ENCODE peak calls at places on chromosomes 3 and 15, in six cellular contexts. One of them, this sample, is unnamed.

GRCh38 chr3:171842864-171843511 is at the start of gene TMEM212:
- ATAC-seq in stimulated activated naive CD8-positive, alpha-beta T cell treated with anti-CD3 and anti-CD28 coated beads, Interleukin-15, amount 100 ng/mL, for 72 hours: no peak
- ATAC-seq in lower lobe of right lung: peak; percentile 56
- ATAC-seq in HepG2: peak; percentile 40
- ATAC-seq in CD8-positive, alpha-beta T cell: no peak
- ATAC-seq in central memory CD8-positive, alpha-beta T cell: no peak
- ATAC-seq in this sample: no peak

GRCh38 chr3:42116466-42116865 is 25.3 kb downstream of the TRAK1 start:
- ATAC-seq in stimulated activated naive CD8-positive, alpha-beta T cell treated with anti-CD3 and anti-CD28 coated beads, Interleukin-15, amount 100 ng/mL, for 72 hours: no peak
- ATAC-seq in lower lobe of right lung: no peak
- ATAC-seq in HepG2: no peak
- ATAC-seq in CD8-positive, alpha-beta T cell: no peak
- ATAC-seq in central memory CD8-positive, alpha-beta T cell: no peak
- ATAC-seq in this sample: no peak

GRCh38 chr15:49155834-49156627 is 632 bp upstream of the COPS2 start:
- ATAC-seq in stimulated activated naive CD8-positive, alpha-beta T cell treated with anti-CD3 and anti-CD28 coated beads, Interleukin-15, amount 100 ng/mL, for 72 hours: peak; percentile 32
- ATAC-seq in lower lobe of right lung: peak; percentile 28
- ATAC-seq in HepG2: peak; percentile 53
- ATAC-seq in CD8-positive, alpha-beta T cell: no peak
- ATAC-seq in central memory CD8-positive, alpha-beta T cell: peak; percentile 22
- ATAC-seq in this sample: no peak

GRCh38 chr3:79872483-79872882 is 104.7 kb upstream of the ROBO1 start:
- ATAC-seq in stimulated activated naive CD8-positive, alpha-beta T cell treated with anti-CD3 and anti-CD28 coated beads, Interleukin-15, amount 100 ng/mL, for 72 hours: no peak
- ATAC-seq in lower lobe of right lung: peak; percentile 52
- ATAC-seq in HepG2: no peak
- ATAC-seq in CD8-positive, alpha-beta T cell: no peak
- ATAC-seq in central memory CD8-positive, alpha-beta T cell: no peak
- ATAC-seq in this sample: no peak

GRCh38 chr3:25107918-25108617 is 320.0 kb upstream of the RARB start:
- ATAC-seq in stimulated activated naive CD8-positive, alpha-beta T cell treated with anti-CD3 and anti-CD28 coated beads, Interleukin-15, amount 100 ng/mL, for 72 hours: no peak
- ATAC-seq in lower lobe of right lung: no peak
- ATAC-seq in HepG2: no peak
- ATAC-seq in CD8-positive, alpha-beta T cell: no peak
- ATAC-seq in central memory CD8-positive, alpha-beta T cell: no peak
- ATAC-seq in this sample: no peak

GRCh38 chr3:141217389-141217788 is 14.2 kb upstream of the PXYLP1 start:
- ATAC-seq in stimulated activated naive CD8-positive, alpha-beta T cell treated with anti-CD3 and anti-CD28 coated beads, Interleukin-15, amount 100 ng/mL, for 72 hours: no peak
- ATAC-seq in lower lobe of right lung: no peak
- ATAC-seq in HepG2: peak; percentile 54
- ATAC-seq in CD8-positive, alpha-beta T cell: no peak
- ATAC-seq in central memory CD8-positive, alpha-beta T cell: no peak
- ATAC-seq in this sample: no peak

GRCh38 chr15:52329980-52330379 is 34.4 kb upstream of the MYO5C start:
- ATAC-seq in stimulated activated naive CD8-positive, alpha-beta T cell treated with anti-CD3 and anti-CD28 coated beads, Interleukin-15, amount 100 ng/mL, for 72 hours: no peak
- ATAC-seq in lower lobe of right lung: peak; percentile 42
- ATAC-seq in HepG2: no peak
- ATAC-seq in CD8-positive, alpha-beta T cell: no peak
- ATAC-seq in central memory CD8-positive, alpha-beta T cell: no peak
- ATAC-seq in this sample: no peak

GRCh38 chr3:27138562-27138961 is 230.6 kb downstream of the NEK10 start:
- ATAC-seq in stimulated activated naive CD8-positive, alpha-beta T cell treated with anti-CD3 and anti-CD28 coated beads, Interleukin-15, amount 100 ng/mL, for 72 hours: no peak
- ATAC-seq in lower lobe of right lung: no peak
- ATAC-seq in HepG2: no peak
- ATAC-seq in CD8-positive, alpha-beta T cell: no peak
- ATAC-seq in central memory CD8-positive, alpha-beta T cell: no peak
- ATAC-seq in this sample: no peak

GRCh38 chr3:166125179-166125578 is 288.0 kb upstream of the BCHE start:
- ATAC-seq in stimulated activated naive CD8-positive, alpha-beta T cell treated with anti-CD3 and anti-CD28 coated beads, Interleukin-15, amount 100 ng/mL, for 72 hours: no peak
- ATAC-seq in lower lobe of right lung: no peak
- ATAC-seq in HepG2: peak; percentile 56
- ATAC-seq in CD8-positive, alpha-beta T cell: no peak
- ATAC-seq in central memory CD8-positive, alpha-beta T cell: no peak
- ATAC-seq in this sample: no peak

GRCh38 chr3:632571-633170 is 436.1 kb downstream of the CHL1 start:
- ATAC-seq in stimulated activated naive CD8-positive, alpha-beta T cell treated with anti-CD3 and anti-CD28 coated beads, Interleukin-15, amount 100 ng/mL, for 72 hours: no peak
- ATAC-seq in lower lobe of right lung: no peak
- ATAC-seq in HepG2: peak; percentile 61
- ATAC-seq in CD8-positive, alpha-beta T cell: no peak
- ATAC-seq in central memory CD8-positive, alpha-beta T cell: no peak
- ATAC-seq in this sample: no peak

GRCh38 chr15:98612490-98613110 is 35.7 kb upstream of the IGF1R start:
- ATAC-seq in stimulated activated naive CD8-positive, alpha-beta T cell treated with anti-CD3 and anti-CD28 coated beads, Interleukin-15, amount 100 ng/mL, for 72 hours: no peak
- ATAC-seq in lower lobe of right lung: no peak
- ATAC-seq in HepG2: no peak
- ATAC-seq in CD8-positive, alpha-beta T cell: no peak
- ATAC-seq in central memory CD8-positive, alpha-beta T cell: no peak
- ATAC-seq in this sample: no peak

GRCh38 chr15:72060687-72061250 is 57.2 kb downstream of the MYO9A start:
- ATAC-seq in stimulated activated naive CD8-positive, alpha-beta T cell treated with anti-CD3 and anti-CD28 coated beads, Interleukin-15, amount 100 ng/mL, for 72 hours: no peak
- ATAC-seq in lower lobe of right lung: peak; percentile 48
- ATAC-seq in HepG2: no peak
- ATAC-seq in CD8-positive, alpha-beta T cell: no peak
- ATAC-seq in central memory CD8-positive, alpha-beta T cell: no peak
- ATAC-seq in this sample: no peak

GRCh38 chr15:85031086-85031943 is 49.7 kb downstream of the PDE8A start:
- ATAC-seq in stimulated activated naive CD8-positive, alpha-beta T cell treated with anti-CD3 and anti-CD28 coated beads, Interleukin-15, amount 100 ng/mL, for 72 hours: no peak
- ATAC-seq in lower lobe of right lung: peak; percentile 15
- ATAC-seq in HepG2: peak; percentile 20
- ATAC-seq in CD8-positive, alpha-beta T cell: no peak
- ATAC-seq in central memory CD8-positive, alpha-beta T cell: no peak
- ATAC-seq in this sample: no peak

GRCh38 chr3:14372587-14372986 is 29.8 kb upstream of the SLC6A6 start:
- ATAC-seq in stimulated activated naive CD8-positive, alpha-beta T cell treated with anti-CD3 and anti-CD28 coated beads, Interleukin-15, amount 100 ng/mL, for 72 hours: no peak
- ATAC-seq in lower lobe of right lung: no peak
- ATAC-seq in HepG2: no peak
- ATAC-seq in CD8-positive, alpha-beta T cell: no peak
- ATAC-seq in central memory CD8-positive, alpha-beta T cell: no peak
- ATAC-seq in this sample: no peak

GRCh38 chr3:25478964-25479726 is 51.1 kb downstream of the RARB start:
- ATAC-seq in stimulated activated naive CD8-positive, alpha-beta T cell treated with anti-CD3 and anti-CD28 coated beads, Interleukin-15, amount 100 ng/mL, for 72 hours: no peak
- ATAC-seq in lower lobe of right lung: no peak
- ATAC-seq in HepG2: no peak
- ATAC-seq in CD8-positive, alpha-beta T cell: no peak
- ATAC-seq in central memory CD8-positive, alpha-beta T cell: no peak
- ATAC-seq in this sample: no peak

GRCh38 chr3:148240351-148240750 is 457.4 kb upstream of the AGTR1 start:
- ATAC-seq in stimulated activated naive CD8-positive, alpha-beta T cell treated with anti-CD3 and anti-CD28 coated beads, Interleukin-15, amount 100 ng/mL, for 72 hours: no peak
- ATAC-seq in lower lobe of right lung: no peak
- ATAC-seq in HepG2: no peak
- ATAC-seq in CD8-positive, alpha-beta T cell: no peak
- ATAC-seq in central memory CD8-positive, alpha-beta T cell: no peak
- ATAC-seq in this sample: no peak

GRCh38 chr15:101447561-101448071 is 41.9 kb downstream of the PCSK6 start:
- ATAC-seq in stimulated activated naive CD8-positive, alpha-beta T cell treated with anti-CD3 and anti-CD28 coated beads, Interleukin-15, amount 100 ng/mL, for 72 hours: no peak
- ATAC-seq in lower lobe of right lung: no peak
- ATAC-seq in HepG2: no peak
- ATAC-seq in CD8-positive, alpha-beta T cell: no peak
- ATAC-seq in central memory CD8-positive, alpha-beta T cell: no peak
- ATAC-seq in this sample: no peak

GRCh38 chr3:128844502-128844901 is 34.9 kb upstream of the ACAD9 start:
- ATAC-seq in stimulated activated naive CD8-positive, alpha-beta T cell treated with anti-CD3 and anti-CD28 coated beads, Interleukin-15, amount 100 ng/mL, for 72 hours: no peak
- ATAC-seq in lower lobe of right lung: no peak
- ATAC-seq in HepG2: no peak
- ATAC-seq in CD8-positive, alpha-beta T cell: no peak
- ATAC-seq in central memory CD8-positive, alpha-beta T cell: no peak
- ATAC-seq in this sample: no peak

GRCh38 chr3:189824629-189825312 is 193.6 kb downstream of the TP63 start:
- ATAC-seq in stimulated activated naive CD8-positive, alpha-beta T cell treated with anti-CD3 and anti-CD28 coated beads, Interleukin-15, amount 100 ng/mL, for 72 hours: no peak
- ATAC-seq in lower lobe of right lung: no peak
- ATAC-seq in HepG2: no peak
- ATAC-seq in CD8-positive, alpha-beta T cell: no peak
- ATAC-seq in central memory CD8-positive, alpha-beta T cell: no peak
- ATAC-seq in this sample: peak; percentile 90

GRCh38 chr3:189936210-189936609 is 184.5 kb downstream of the P3H2 start:
- ATAC-seq in stimulated activated naive CD8-positive, alpha-beta T cell treated with anti-CD3 and anti-CD28 coated beads, Interleukin-15, amount 100 ng/mL, for 72 hours: no peak
- ATAC-seq in lower lobe of right lung: no peak
- ATAC-seq in HepG2: no peak
- ATAC-seq in CD8-positive, alpha-beta T cell: no peak
- ATAC-seq in central memory CD8-positive, alpha-beta T cell: no peak
- ATAC-seq in this sample: peak; percentile 64

GRCh38 chr15:66862111-66862815 is 160.2 kb downstream of the SMAD6 start:
- ATAC-seq in stimulated activated naive CD8-positive, alpha-beta T cell treated with anti-CD3 and anti-CD28 coated beads, Interleukin-15, amount 100 ng/mL, for 72 hours: no peak
- ATAC-seq in lower lobe of right lung: no peak
- ATAC-seq in HepG2: peak; percentile 47
- ATAC-seq in CD8-positive, alpha-beta T cell: no peak
- ATAC-seq in central memory CD8-positive, alpha-beta T cell: no peak
- ATAC-seq in this sample: no peak

GRCh38 chr3:17840651-17841050 is 98.2 kb upstream of the TBC1D5 start:
- ATAC-seq in stimulated activated naive CD8-positive, alpha-beta T cell treated with anti-CD3 and anti-CD28 coated beads, Interleukin-15, amount 100 ng/mL, for 72 hours: no peak
- ATAC-seq in lower lobe of right lung: no peak
- ATAC-seq in HepG2: peak; percentile 14
- ATAC-seq in CD8-positive, alpha-beta T cell: no peak
- ATAC-seq in central memory CD8-positive, alpha-beta T cell: no peak
- ATAC-seq in this sample: no peak

GRCh38 chr3:3081659-3082546 is 28.3 kb downstream of the IL5RA start:
- ATAC-seq in stimulated activated naive CD8-positive, alpha-beta T cell treated with anti-CD3 and anti-CD28 coated beads, Interleukin-15, amount 100 ng/mL, for 72 hours: no peak
- ATAC-seq in lower lobe of right lung: no peak
- ATAC-seq in HepG2: no peak
- ATAC-seq in CD8-positive, alpha-beta T cell: no peak
- ATAC-seq in central memory CD8-positive, alpha-beta T cell: no peak
- ATAC-seq in this sample: no peak

GRCh38 chr15:70257573-70258220 is 160.0 kb upstream of the TLE3 start:
- ATAC-seq in stimulated activated naive CD8-positive, alpha-beta T cell treated with anti-CD3 and anti-CD28 coated beads, Interleukin-15, amount 100 ng/mL, for 72 hours: no peak
- ATAC-seq in lower lobe of right lung: peak; percentile 51
- ATAC-seq in HepG2: no peak
- ATAC-seq in CD8-positive, alpha-beta T cell: no peak
- ATAC-seq in central memory CD8-positive, alpha-beta T cell: no peak
- ATAC-seq in this sample: no peak

GRCh38 chr15:43270676-43271306 is 4.1 kb upstream of the TGM5 start:
- ATAC-seq in stimulated activated naive CD8-positive, alpha-beta T cell treated with anti-CD3 and anti-CD28 coated beads, Interleukin-15, amount 100 ng/mL, for 72 hours: peak; percentile 62
- ATAC-seq in lower lobe of right lung: no peak
- ATAC-seq in HepG2: no peak
- ATAC-seq in CD8-positive, alpha-beta T cell: peak; percentile 40
- ATAC-seq in central memory CD8-positive, alpha-beta T cell: peak; percentile 43
- ATAC-seq in this sample: peak; percentile 24

GRCh38 chr3:190044142-190044541 is 76.6 kb downstream of the P3H2 start:
- ATAC-seq in stimulated activated naive CD8-positive, alpha-beta T cell treated with anti-CD3 and anti-CD28 coated beads, Interleukin-15, amount 100 ng/mL, for 72 hours: no peak
- ATAC-seq in lower lobe of right lung: peak; percentile 62
- ATAC-seq in HepG2: no peak
- ATAC-seq in CD8-positive, alpha-beta T cell: no peak
- ATAC-seq in central memory CD8-positive, alpha-beta T cell: no peak
- ATAC-seq in this sample: peak; percentile 41

GRCh38 chr15:31461911-31462480 is 135.4 kb downstream of the KLF13 start:
- ATAC-seq in stimulated activated naive CD8-positive, alpha-beta T cell treated with anti-CD3 and anti-CD28 coated beads, Interleukin-15, amount 100 ng/mL, for 72 hours: no peak
- ATAC-seq in lower lobe of right lung: no peak
- ATAC-seq in HepG2: no peak
- ATAC-seq in CD8-positive, alpha-beta T cell: no peak
- ATAC-seq in central memory CD8-positive, alpha-beta T cell: no peak
- ATAC-seq in this sample: no peak

GRCh38 chr3:179703816-179704215 is 51.0 kb downstream of the USP13 start:
- ATAC-seq in stimulated activated naive CD8-positive, alpha-beta T cell treated with anti-CD3 and anti-CD28 coated beads, Interleukin-15, amount 100 ng/mL, for 72 hours: no peak
- ATAC-seq in lower lobe of right lung: no peak
- ATAC-seq in HepG2: no peak
- ATAC-seq in CD8-positive, alpha-beta T cell: no peak
- ATAC-seq in central memory CD8-positive, alpha-beta T cell: no peak
- ATAC-seq in this sample: no peak

GRCh38 chr3:52147804-52148203 is 6.4 kb downstream of the POC1A start:
- ATAC-seq in stimulated activated naive CD8-positive, alpha-beta T cell treated with anti-CD3 and anti-CD28 coated beads, Interleukin-15, amount 100 ng/mL, for 72 hours: no peak
- ATAC-seq in lower lobe of right lung: no peak
- ATAC-seq in HepG2: no peak
- ATAC-seq in CD8-positive, alpha-beta T cell: no peak
- ATAC-seq in central memory CD8-positive, alpha-beta T cell: no peak
- ATAC-seq in this sample: no peak

GRCh38 chr3:100136921-100137320 is 22.6 kb upstream of the FILIP1L start:
- ATAC-seq in stimulated activated naive CD8-positive, alpha-beta T cell treated with anti-CD3 and anti-CD28 coated beads, Interleukin-15, amount 100 ng/mL, for 72 hours: no peak
- ATAC-seq in lower lobe of right lung: no peak
- ATAC-seq in HepG2: no peak
- ATAC-seq in CD8-positive, alpha-beta T cell: no peak
- ATAC-seq in central memory CD8-positive, alpha-beta T cell: no peak
- ATAC-seq in this sample: no peak

GRCh38 chr3:156825795-156826143 is 384 bp upstream of the LEKR1 start:
- ATAC-seq in stimulated activated naive CD8-positive, alpha-beta T cell treated with anti-CD3 and anti-CD28 coated beads, Interleukin-15, amount 100 ng/mL, for 72 hours: peak; percentile 75
- ATAC-seq in lower lobe of right lung: no peak
- ATAC-seq in HepG2: peak; percentile 77
- ATAC-seq in CD8-positive, alpha-beta T cell: peak; percentile 47
- ATAC-seq in central memory CD8-positive, alpha-beta T cell: peak; percentile 54
- ATAC-seq in this sample: peak; percentile 70

GRCh38 chr3:10145685-10146084 is 4.1 kb downstream of the VHL start:
- ATAC-seq in stimulated activated naive CD8-positive, alpha-beta T cell treated with anti-CD3 and anti-CD28 coated beads, Interleukin-15, amount 100 ng/mL, for 72 hours: no peak
- ATAC-seq in lower lobe of right lung: no peak
- ATAC-seq in HepG2: no peak
- ATAC-seq in CD8-positive, alpha-beta T cell: no peak
- ATAC-seq in central memory CD8-positive, alpha-beta T cell: no peak
- ATAC-seq in this sample: no peak

GRCh38 chr3:192935441-192935840 is 17.8 kb upstream of the MB21D2 start:
- ATAC-seq in stimulated activated naive CD8-positive, alpha-beta T cell treated with anti-CD3 and anti-CD28 coated beads, Interleukin-15, amount 100 ng/mL, for 72 hours: peak; percentile 35
- ATAC-seq in lower lobe of right lung: no peak
- ATAC-seq in HepG2: no peak
- ATAC-seq in CD8-positive, alpha-beta T cell: no peak
- ATAC-seq in central memory CD8-positive, alpha-beta T cell: no peak
- ATAC-seq in this sample: no peak

GRCh38 chr15:63764124-63764827 is 69.5 kb downstream of the HERC1 start:
- ATAC-seq in stimulated activated naive CD8-positive, alpha-beta T cell treated with anti-CD3 and anti-CD28 coated beads, Interleukin-15, amount 100 ng/mL, for 72 hours: no peak
- ATAC-seq in lower lobe of right lung: peak; percentile 12
- ATAC-seq in HepG2: no peak
- ATAC-seq in CD8-positive, alpha-beta T cell: no peak
- ATAC-seq in central memory CD8-positive, alpha-beta T cell: no peak
- ATAC-seq in this sample: no peak

GRCh38 chr3:27326949-27327582 is 42.1 kb downstream of the NEK10 start:
- ATAC-seq in stimulated activated naive CD8-positive, alpha-beta T cell treated with anti-CD3 and anti-CD28 coated beads, Interleukin-15, amount 100 ng/mL, for 72 hours: no peak
- ATAC-seq in lower lobe of right lung: no peak
- ATAC-seq in HepG2: no peak
- ATAC-seq in CD8-positive, alpha-beta T cell: no peak
- ATAC-seq in central memory CD8-positive, alpha-beta T cell: no peak
- ATAC-seq in this sample: no peak

GRCh38 chr3:128094295-128095151 is 29.1 kb downstream of the RUVBL1 start:
- ATAC-seq in stimulated activated naive CD8-positive, alpha-beta T cell treated with anti-CD3 and anti-CD28 coated beads, Interleukin-15, amount 100 ng/mL, for 72 hours: peak; percentile 53
- ATAC-seq in lower lobe of right lung: peak; percentile 7
- ATAC-seq in HepG2: peak; percentile 91
- ATAC-seq in CD8-positive, alpha-beta T cell: peak; percentile 34
- ATAC-seq in central memory CD8-positive, alpha-beta T cell: no peak
- ATAC-seq in this sample: no peak

GRCh38 chr15:50415752-50416404 is 8.3 kb upstream of the USP8 start:
- ATAC-seq in stimulated activated naive CD8-positive, alpha-beta T cell treated with anti-CD3 and anti-CD28 coated beads, Interleukin-15, amount 100 ng/mL, for 72 hours: no peak
- ATAC-seq in lower lobe of right lung: peak; percentile 67
- ATAC-seq in HepG2: peak; percentile 70
- ATAC-seq in CD8-positive, alpha-beta T cell: peak; percentile 34
- ATAC-seq in central memory CD8-positive, alpha-beta T cell: no peak
- ATAC-seq in this sample: no peak

This sample was measured in esophagus mucosa.